ENCODE peak calls at places on chromosomes 3 and 15, in five cellular contexts. Z is SK-N-SH, K is A549, I is IMR-90, P is K562. F is an unnamed sample.

GRCh38 chr3:41274944-41275668 is 75.8 kb downstream of the CTNNB1 start:
- DNase-seq in P (no peak), I (peak; percentile 76), K (peak; percentile 76), Z (no peak), F (no peak)

GRCh38 chr3:148280623-148281242 is 417.0 kb upstream of the AGTR1 start:
- DNase-seq in Z (no peak), K (no peak), I (no peak), P (no peak), F (no peak)

GRCh38 chr3:17741621-17742091 is 775 bp downstream of the TBC1D5 start:
- DNase-seq in Z (peak; percentile 16), I (no peak), K (no peak), P (peak; percentile 26), F (no peak)

GRCh38 chr3:13133011-13133410 is 59.8 kb upstream of the IQSEC1 start:
- DNase-seq in I (no peak), P (no peak), K (no peak), Z (no peak), F (no peak)

GRCh38 chr15:38768970-38769369 is 204.4 kb upstream of the RASGRP1 start:
- DNase-seq in K (peak; percentile 14), Z (no peak), I (peak; percentile 34), P (no peak), F (no peak)

GRCh38 chr3:129892486-129892856 is 1.0 kb downstream of the TMCC1 start:
- DNase-seq in K (no peak), P (no peak), Z (no peak), I (no peak), F (no peak)

GRCh38 chr3:94101860-94102259 is 39.0 kb downstream of the NSUN3 start:
- DNase-seq in Z (no peak), P (no peak), I (peak; percentile 15), K (peak; percentile 18), F (no peak)

GRCh38 chr15:81948751-81949150 is 97.1 kb downstream of the MEX3B start:
- DNase-seq in K (no peak), I (peak; percentile 33), P (no peak), Z (no peak), F (peak; percentile 20)

GRCh38 chr3:179929091-179929529 is 107.6 kb downstream of the PEX5L start:
- DNase-seq in Z (peak; percentile 56), I (peak; percentile 60), P (peak; percentile 46), K (peak; percentile 57), F (no peak)

GRCh38 chr15:81877533-81878227 is 168.1 kb downstream of the MEX3B start:
- DNase-seq in K (no peak), Z (no peak), I (no peak), P (no peak), F (no peak)

GRCh38 chr15:33084661-33085060 is 109.9 kb downstream of the FMN1 start:
- DNase-seq in I (no peak), K (no peak), P (no peak), Z (no peak), F (no peak)

GRCh38 chr15:65512807-65513416 is 4.6 kb downstream of the DPP8 start:
- DNase-seq in K (no peak), Z (no peak), I (no peak), P (no peak), F (no peak)

GRCh38 chr3:133487920-133488540 is 85.5 kb upstream of the CDV3 start:
- DNase-seq in K (peak; percentile 15), Z (no peak), P (peak; percentile 48), I (peak; percentile 27), F (no peak)

GRCh38 chr3:102471001-102471400 is 36.2 kb downstream of the ZPLD1 start:
- DNase-seq in Z (no peak), I (no peak), K (no peak), P (no peak), F (no peak)

GRCh38 chr3:102400142-102400541 is 34.7 kb upstream of the ZPLD1 start:
- DNase-seq in K (peak; percentile 2), P (no peak), I (peak; percentile 71), Z (no peak), F (no peak)

GRCh38 chr3:39103324-39103693 is 4.1 kb downstream of the GORASP1 start:
- DNase-seq in I (no peak), P (no peak), K (no peak), Z (no peak), F (no peak)

GRCh38 chr3:186826978-186827857 is 15.3 kb upstream of the ADIPOQ start:
- DNase-seq in K (peak; percentile 72), Z (peak; percentile 99), P (peak; percentile 99), I (peak; percentile 72), F (no peak)

GRCh38 chr3:115808239-115808638 is 184.9 kb downstream of the GAP43 start:
- DNase-seq in I (no peak), P (no peak), Z (no peak), K (no peak), F (no peak)

GRCh38 chr3:149839874-149840273 is 26.9 kb downstream of the RNF13 start:
- DNase-seq in P (no peak), K (no peak), Z (no peak), I (no peak), F (no peak)

GRCh38 chr3:134928392-134928791 is 133.3 kb downstream of the EPHB1 start:
- DNase-seq in Z (no peak), I (no peak), K (no peak), P (no peak), F (no peak)

GRCh38 chr3:132726341-132726823 is 4.2 kb upstream of the NPHP3 start:
- DNase-seq in I (peak; percentile 22), P (peak; percentile 13), Z (peak; percentile 19), K (peak; percentile 19), F (no peak)

GRCh38 chr3:71395927-71396695 is 187.4 kb downstream of the FOXP1 start:
- DNase-seq in I (peak; percentile 68), K (no peak), Z (no peak), P (no peak), F (no peak)

GRCh38 chr15:77982127-77982490 is 95.4 kb downstream of the TBC1D2B start:
- DNase-seq in Z (no peak), I (no peak), P (no peak), K (no peak), F (no peak)

GRCh38 chr15:57662802-57663201 is 43.7 kb upstream of the POLR2M start:
- DNase-seq in I (no peak), P (no peak), Z (no peak), K (no peak), F (no peak)

GRCh38 chr15:77097317-77097721 is 26.4 kb upstream of the TSPAN3 start:
- DNase-seq in P (no peak), K (no peak), Z (peak; percentile 60), I (no peak), F (no peak)

GRCh38 chr3:37174532-37175126 is at the start of gene LRRFIP2:
- DNase-seq in K (no peak), Z (peak; percentile 33), I (peak; percentile 82), P (no peak), F (peak; percentile 51)

GRCh38 chr3:45993421-45994027 is 2.1 kb downstream of the FYCO1 start:
- DNase-seq in Z (no peak), K (no peak), I (no peak), P (no peak), F (no peak)

GRCh38 chr3:54916722-54917121 is 11.1 kb downstream of the LRTM1 start:
- DNase-seq in P (no peak), K (no peak), Z (no peak), I (no peak), F (no peak)

GRCh38 chr15:66770518-66771350 is 68.7 kb downstream of the SMAD6 start:
- DNase-seq in I (no peak), K (peak; percentile 71), P (no peak), Z (no peak), F (no peak)

GRCh38 chr3:133459400-133459799 is 59.5 kb downstream of the BFSP2 start:
- DNase-seq in I (no peak), K (no peak), Z (no peak), P (no peak), F (no peak)

GRCh38 chr3:16377847-16378302 is 112.9 kb downstream of the OXNAD1 start:
- DNase-seq in Z (no peak), P (no peak), K (no peak), I (no peak), F (no peak)

GRCh38 chr3:123816673-123817207 is 67.4 kb downstream of the MYLK start:
- DNase-seq in Z (no peak), I (peak; percentile 90), K (no peak), P (no peak), F (no peak)
- TF ChIP-seq RCOR1 in Z (no peak), I (no peak), K (no peak), P (no peak), F (no peak)

GRCh38 chr3:52331906-52332305 is 15.8 kb downstream of the DNAH1 start:
- DNase-seq in Z (no peak), I (no peak), K (no peak), P (no peak), F (no peak)

GRCh38 chr3:52328536-52329080 is 12.5 kb downstream of the DNAH1 start:
- DNase-seq in K (no peak), Z (no peak), P (no peak), I (no peak), F (no peak)

GRCh38 chr3:52331091-52331490 is 15.0 kb downstream of the DNAH1 start:
- DNase-seq in K (no peak), I (no peak), P (no peak), Z (no peak), F (no peak)

GRCh38 chr3:52330194-52330805 is 14.2 kb downstream of the DNAH1 start:
- DNase-seq in Z (no peak), I (no peak), P (no peak), K (no peak), F (no peak)

GRCh38 chr3:52333869-52334557 is 17.9 kb downstream of the DNAH1 start:
- DNase-seq in I (peak; percentile 35), Z (no peak), K (peak; percentile 27), P (no peak), F (no peak)
- TF ChIP-seq RCOR1 in I (no peak), Z (no peak), K (no peak), P (no peak), F (no peak)

GRCh38 chr3:160851629-160852210 is 95.7 kb downstream of the PPM1L start:
- DNase-seq in Z (no peak), I (no peak), P (no peak), K (no peak), F (no peak)
- TF ChIP-seq RCOR1 in Z (no peak), I (no peak), P (no peak), K (no peak), F (no peak)

DNA sequence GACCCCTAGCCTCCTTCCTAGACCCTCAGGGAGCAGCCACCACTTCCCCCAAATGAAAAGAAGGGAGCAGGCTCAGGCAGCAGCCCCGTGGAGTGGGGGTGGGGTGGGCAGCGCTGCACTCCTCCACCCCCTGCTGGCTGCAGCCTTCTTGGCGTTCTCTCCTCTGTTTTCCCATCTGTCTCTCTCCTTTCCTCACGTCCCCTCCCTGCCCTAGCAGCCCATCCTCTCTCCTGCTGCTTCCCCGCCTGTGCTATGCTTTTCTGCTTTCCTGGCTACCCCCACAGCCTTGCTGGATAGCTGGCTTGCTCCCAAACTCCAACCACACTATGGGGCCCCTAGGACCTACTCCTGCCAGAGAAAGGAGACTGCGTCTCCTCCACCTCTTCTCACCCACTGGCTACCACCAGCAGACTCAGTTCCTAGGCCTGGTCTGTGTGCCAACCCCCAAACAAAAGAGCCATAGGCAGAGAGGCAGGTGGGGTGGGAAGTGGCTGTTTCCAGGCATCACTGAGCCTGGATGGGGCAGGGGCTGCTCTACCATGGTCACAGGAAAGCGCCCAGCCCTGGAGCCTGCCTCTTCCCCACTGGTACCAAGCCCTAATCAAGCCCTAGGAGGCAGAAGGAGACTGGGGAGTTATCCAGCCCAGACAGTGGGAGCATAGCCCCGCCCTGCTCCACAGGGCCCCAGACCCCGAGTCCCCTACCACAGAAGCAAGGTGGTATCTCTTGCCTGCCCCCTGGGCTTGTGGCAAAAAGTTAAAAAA is 3.4 kb upstream of the DISP2 start:
- DNase-seq in I (peak; percentile 39), K (no peak), P (peak; percentile 71), Z (peak; percentile 88), F (no peak)
- TF ChIP-seq RCOR1 in I (no peak), K (no peak), P (no peak), Z (no peak), F (no peak)

GRCh38 chr3:97658670-97659285 is 105.8 kb upstream of the ARL6 start:
- DNase-seq in K (peak; percentile 39), I (peak; percentile 2), Z (peak; percentile 20), P (peak; percentile 7), F (no peak)
- TF ChIP-seq RCOR1 in K (no peak), I (no peak), Z (no peak), P (no peak), F (no peak)

F was measured in GM12878.